ENCODE peak calls at places on chromosomes 6 and 20, in five cellular contexts. L, A, K, H and F are unnamed samples.
A peak's percentile ranks its signal among the peaks of the same experiment; 100 is the strongest.

GRCh38 chr6:79671605-79672266 is 40.6 kb downstream of the SH3BGRL2 start:
- DNase-seq in A (peak; percentile 20), L (peak; percentile 31), K (no peak), H (peak; percentile 33), F (no peak)

GRCh38 chr6:8070718-8071117 is 6.5 kb upstream of the BLOC1S5 start:
- DNase-seq in K (no peak), L (no peak), H (no peak), A (no peak), F (no peak)

GRCh38 chr6:24659547-24659946 is 7.2 kb downstream of the TDP2 start:
- DNase-seq in L (no peak), A (no peak), H (no peak), K (no peak), F (no peak)

GRCh38 chr6:53437557-53438202 is 88.9 kb upstream of the ELOVL5 start:
- DNase-seq in H (peak; percentile 84), L (peak; percentile 52), A (no peak), K (peak; percentile 20), F (no peak)

GRCh38 chr6:5626727-5627426 is 365.6 kb downstream of the FARS2 start:
- DNase-seq in K (no peak), H (no peak), A (no peak), L (no peak), F (no peak)

GRCh38 chr6:125750692-125751333 is 1.4 kb downstream of the HEY2 start:
- DNase-seq in L (no peak), K (no peak), A (no peak), H (no peak), F (no peak)

GRCh38 chr6:30981942-30982772 is 1.4 kb upstream of the MUC21 start:
- DNase-seq in A (no peak), H (peak; percentile 58), K (no peak), L (peak; percentile 85), F (no peak)

GRCh38 chr6:11044712-11045167 is 635 bp upstream of the ELOVL2 start:
- DNase-seq in A (no peak), L (no peak), H (no peak), K (no peak), F (no peak)

GRCh38 chr6:145731432-145731831 is 3.9 kb downstream of the EPM2A start:
- DNase-seq in H (no peak), K (no peak), L (no peak), A (no peak), F (no peak)

GRCh38 chr6:120282005-120282404 is 932.4 kb upstream of the MAN1A1 start:
- DNase-seq in L (no peak), H (no peak), K (no peak), A (no peak), F (no peak)

GRCh38 chr6:5481024-5481423 is 219.7 kb downstream of the FARS2 start:
- DNase-seq in A (no peak), K (no peak), H (no peak), L (no peak), F (no peak)

GRCh38 chr20:49597825-49598395 is 30.0 kb upstream of the PTGIS start:
- DNase-seq in K (no peak), A (no peak), H (no peak), L (no peak), F (no peak)

GRCh38 chr6:28657367-28657755 is 131.7 kb downstream of the GPX5 start:
- DNase-seq in H (no peak), K (no peak), L (no peak), A (no peak), F (no peak)

GRCh38 chr6:46269447-46270229 is 98.9 kb upstream of the ENPP5 start:
- DNase-seq in A (no peak), H (no peak), K (peak; percentile 17), L (no peak), F (no peak)

GRCh38 chr20:18663932-18664331 is 76.1 kb downstream of the DTD1 start:
- DNase-seq in K (no peak), L (no peak), A (no peak), H (no peak), F (no peak)

GRCh38 chr6:10875026-10875425 is 6.8 kb downstream of the GCM2 start:
- DNase-seq in A (no peak), K (no peak), H (no peak), L (no peak), F (no peak)

GRCh38 chr20:33688938-33689424 is 2.8 kb upstream of the E2F1 start:
- DNase-seq in L (no peak), K (no peak), H (no peak), A (no peak), F (no peak)
- H3K27ac ChIP-seq in L (no peak overlapping the region), K (peak overlapping the region; percentile 97), H (no peak overlapping the region), A (no peak overlapping the region), F (no peak overlapping the region)

GRCh38 chr20:53751394-53752368 is 158.0 kb upstream of the ZNF217 start:
- DNase-seq in H (no peak), L (no peak), A (no peak), K (no peak), F (no peak)
- H3K27ac ChIP-seq in H (peak overlapping the region; percentile 38), L (peak overlapping the region; percentile 73), A (peak overlapping the region; percentile 41), K (no peak overlapping the region), F (no peak overlapping the region)

GRCh38 chr20:12970372-12970821 is 38.4 kb upstream of the SPTLC3 start:
- DNase-seq in H (peak; percentile 39), L (no peak), A (no peak), K (no peak), F (no peak)
- H3K27ac ChIP-seq in H (no peak overlapping the region), L (no peak overlapping the region), A (no peak overlapping the region), K (no peak overlapping the region), F (no peak overlapping the region)

GRCh38 chr6:22036699-22037098 is 260.1 kb downstream of the PRL start:
- DNase-seq in H (no peak), L (no peak), A (no peak), K (no peak), F (no peak)

GRCh38 chr6:22036267-22036666 is 260.6 kb downstream of the PRL start:
- DNase-seq in L (peak; percentile 82), H (no peak), A (no peak), K (no peak), F (peak; percentile 34)

GRCh38 chr6:22030730-22031619 is 265.9 kb downstream of the PRL start:
- DNase-seq in L (no peak), A (no peak), K (no peak), H (no peak), F (no peak)

DNA sequence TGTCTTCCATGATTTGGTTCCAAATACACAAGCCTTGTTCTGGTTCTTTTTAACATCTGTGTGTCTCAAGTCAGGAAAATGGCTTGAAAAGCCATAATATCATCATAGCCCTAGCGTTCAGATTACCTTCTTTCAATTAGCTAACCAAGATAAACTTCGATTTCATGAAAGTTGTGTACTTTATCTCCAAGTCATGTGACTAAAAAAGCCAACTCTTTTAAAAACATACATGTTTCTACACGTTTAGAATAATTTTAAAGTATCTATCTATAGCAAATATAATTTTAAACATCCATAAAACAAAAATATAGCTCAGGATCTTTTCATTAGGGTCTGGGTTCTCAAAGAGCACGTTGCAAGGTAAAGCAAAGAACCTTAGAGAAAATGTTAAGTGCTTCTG is 261.1 kb downstream of the PRL start:
- DNase-seq in H (no peak), K (no peak), L (no peak), A (no peak), F (no peak)
- H3K27ac ChIP-seq in H (no peak overlapping the region), K (no peak overlapping the region), L (no peak overlapping the region), A (no peak overlapping the region), F (no peak overlapping the region)